ENCODE peak calls at places on chromosomes 4 and X, in ten cellular contexts. S, W, F, Z, J, Q, O, I, Y and G are unnamed samples.

GRCh38 chrX:39652336-39652735 is 445.4 kb downstream of the BCOR start:
- DNase-seq in O (peak), F (no peak), J (peak), Y (peak), Q (no peak), S (peak), I (no peak), Z (peak), W (peak), G (no peak)

GRCh38 chr4:177442623-177443155 is 452 bp upstream of the AGA start:
- DNase-seq in Z (no peak), J (no peak), Q (no peak), F (no peak), O (peak), W (no peak), S (no peak), I (no peak), Y (no peak), G (no peak)

GRCh38 chr4:120209706-120210105 is 143.1 kb upstream of the MAD2L1 start:
- DNase-seq in O (peak), W (no peak), S (no peak), Y (no peak), I (no peak), Q (no peak), J (no peak), Z (no peak), F (no peak), G (no peak)

GRCh38 chr4:6375620-6376295 is 96.7 kb downstream of the PPP2R2C start:
- DNase-seq in F (peak), W (no peak), Q (no peak), I (peak), J (no peak), S (no peak), Z (no peak), O (no peak), Y (no peak), G (no peak)

GRCh38 chr4:100462206-100462605 is 55.6 kb downstream of the EMCN start:
- DNase-seq in W (no peak), J (peak), S (no peak), I (no peak), Y (no peak), F (no peak), Z (no peak), Q (no peak), O (no peak), G (no peak)

GRCh38 chr4:47040828-47041227 is 9.5 kb downstream of the GABRB1 start:
- DNase-seq in I (no peak), Q (no peak), Z (no peak), S (no peak), F (no peak), O (no peak), Y (no peak), W (no peak), J (no peak), G (no peak)

GRCh38 chr4:87502580-87503238 is 26.5 kb downstream of the SPARCL1 start:
- DNase-seq in Q (no peak), S (no peak), Y (peak), J (peak), I (no peak), W (no peak), Z (no peak), F (no peak), O (no peak), G (no peak)

GRCh38 chr4:156677136-156677535 is 294.5 kb downstream of the PDGFC start:
- DNase-seq in F (no peak), Y (peak), O (peak), S (no peak), Z (no peak), J (no peak), I (no peak), Q (no peak), W (peak), G (no peak)

GRCh38 chr4:39319678-39320077 is 46.5 kb downstream of the RFC1 start:
- DNase-seq in I (no peak), J (peak), Y (peak), Q (no peak), W (peak), F (no peak), O (peak), S (no peak), Z (no peak), G (no peak)

GRCh38 chr4:150593996-150594395 is 12.0 kb downstream of the MAB21L2 start:
- DNase-seq in S (no peak), Z (no peak), Y (no peak), I (no peak), Q (no peak), O (no peak), W (no peak), F (no peak), J (peak), G (no peak)

GRCh38 chr4:121951570-121952110 is at the start of gene TRPC3:
- DNase-seq in Q (no peak), J (peak), Z (peak), O (peak), F (peak), Y (no peak), I (peak), S (peak), W (no peak), G (no peak)

GRCh38 chr4:169351860-169352259 is 81.1 kb upstream of the SH3RF1 start:
- DNase-seq in J (peak), F (no peak), Z (no peak), S (no peak), I (peak), Q (no peak), Y (no peak), O (no peak), W (no peak), G (no peak)

GRCh38 chr4:105306158-105306781 is 159.6 kb downstream of the TET2 start:
- DNase-seq in Q (no peak), Y (no peak), J (no peak), F (no peak), W (no peak), I (no peak), O (no peak), S (no peak), Z (peak), G (no peak)

GRCh38 chrX:153245288-153245731 is 66.2 kb downstream of the MAGEA1 start:
- DNase-seq in Q (no peak), W (no peak), O (no peak), J (no peak), S (no peak), F (no peak), I (no peak), Y (no peak), Z (no peak), G (no peak)

GRCh38 chr4:162443510-162443909 is 279.7 kb upstream of the FSTL5 start:
- DNase-seq in W (no peak), J (no peak), S (no peak), Z (no peak), I (no peak), O (no peak), Q (no peak), Y (no peak), F (no peak), G (no peak)

GRCh38 chrX:147803948-147804347 is 107.8 kb upstream of the FMR1 start:
- DNase-seq in O (peak), W (peak), Q (no peak), S (no peak), F (no peak), Z (no peak), Y (no peak), I (no peak), J (no peak), G (no peak)

GRCh38 chr4:54197926-54198325 is 31.2 kb upstream of the PDGFRA start:
- DNase-seq in W (no peak), Q (no peak), O (no peak), J (no peak), Z (no peak), I (no peak), Y (no peak), S (no peak), F (no peak), G (no peak)

GRCh38 chr4:95889662-95890061 is 49.8 kb downstream of the PDHA2 start:
- DNase-seq in S (no peak), O (peak), J (no peak), Z (no peak), W (no peak), I (no peak), Q (no peak), Y (no peak), F (no peak), G (no peak)

GRCh38 chr4:142845293-142846070 is 619 bp downstream of the INPP4B start:
- DNase-seq in W (no peak), Q (no peak), Z (no peak), S (peak), J (no peak), O (no peak), F (peak), I (peak), Y (no peak), G (peak)

GRCh38 chr4:182382941-182383340 is 139.7 kb downstream of the TENM3 start:
- DNase-seq in J (no peak), W (no peak), Z (no peak), Y (no peak), I (no peak), O (no peak), F (no peak), Q (no peak), S (no peak), G (no peak)

GRCh38 chr4:139083533-139084424 is 68.2 kb downstream of the NOCT start:
- DNase-seq in Z (peak), I (peak), O (peak), W (peak), Q (peak), F (peak), S (peak), J (peak), Y (peak), G (peak)

GRCh38 chrX:55161581-55161980 is 58.6 kb upstream of the PAGE5 start:
- DNase-seq in I (no peak), Z (no peak), S (no peak), J (no peak), Y (no peak), Q (no peak), F (no peak), O (no peak), W (no peak), G (no peak)

GRCh38 chr4:102578819-102579218 is 77.7 kb downstream of the NFKB1 start:
- DNase-seq in S (no peak), I (no peak), Y (no peak), F (no peak), W (no peak), Q (no peak), J (no peak), Z (no peak), O (peak), G (no peak)

GRCh38 chrX:109840585-109840984 is 107.5 kb upstream of the ACSL4 start:
- DNase-seq in S (no peak), Z (no peak), I (peak), J (peak), O (peak), Q (no peak), F (no peak), Y (peak), W (peak), G (no peak)

GRCh38 chrX:40552768-40553167 is 28.0 kb upstream of the ATP6AP2 start:
- DNase-seq in O (peak), S (no peak), W (peak), Z (no peak), Q (no peak), I (no peak), Y (no peak), F (no peak), J (peak), G (no peak)

GRCh38 chr4:39045791-39046221 is 13.6 kb upstream of the TMEM156 start:
- DNase-seq in I (no peak), F (no peak), O (peak), Z (no peak), W (no peak), J (peak), Q (no peak), Y (no peak), S (no peak), G (no peak)

GRCh38 chrX:141924293-141924692 is 20.6 kb downstream of the MAGEC1 start:
- DNase-seq in Z (no peak), S (no peak), F (no peak), I (no peak), Q (no peak), W (no peak), Y (no peak), O (no peak), J (peak), G (no peak)

GRCh38 chr4:78242071-78242470 is 184.9 kb downstream of the FRAS1 start:
- DNase-seq in Z (no peak), S (no peak), W (no peak), J (no peak), Y (no peak), Q (no peak), O (no peak), I (no peak), F (no peak), G (no peak)

GRCh38 chrX:45718676-45719075 is 518.0 kb upstream of the DIPK2B start:
- DNase-seq in I (no peak), Y (no peak), S (no peak), F (no peak), W (no peak), O (no peak), J (no peak), Q (no peak), Z (no peak), G (no peak)

GRCh38 chr4:34182346-34182745 is 2062.0 kb downstream of the ARAP2 start:
- DNase-seq in Z (no peak), I (peak), S (no peak), Y (no peak), J (peak), F (no peak), O (no peak), Q (no peak), W (no peak), G (no peak)

GRCh38 chr4:76601791-76602190 is 166.8 kb downstream of the SHROOM3 start:
- DNase-seq in O (peak), F (no peak), I (no peak), S (no peak), W (no peak), J (peak), Y (no peak), Z (no peak), Q (no peak), G (no peak)

GRCh38 chr4:3303840-3304715 is 11.3 kb downstream of the RGS12 start:
- DNase-seq in Q (no peak), S (peak), W (no peak), F (peak), Z (no peak), Y (no peak), O (no peak), J (no peak), I (no peak), G (peak)

GRCh38 chrX:65667503-65668355 is at the start of gene MSN:
- DNase-seq in Y (no peak), O (peak), S (peak), Q (peak), Z (peak), F (peak), W (peak), J (peak), I (peak), G (peak)
- TF ChIP-seq POLR2A in Y (no peak), O (peak), S (peak), Q (peak), Z (peak), F (no peak), W (peak), J (peak), I (no peak), G (no peak)

GRCh38 chrX:154355094-154355775 is 19.2 kb downstream of the FLNA start:
- DNase-seq in F (no peak), Z (no peak), S (no peak), I (no peak), Q (no peak), W (no peak), J (no peak), O (no peak), Y (no peak), G (no peak)

GRCh38 chrX:154356596-154356995 is 17.8 kb downstream of the FLNA start:
- DNase-seq in I (peak), J (no peak), Z (no peak), S (no peak), O (no peak), Y (no peak), F (no peak), W (no peak), Q (no peak), G (no peak)

GRCh38 chrX:154357205-154357604 is 17.2 kb downstream of the FLNA start:
- DNase-seq in Q (no peak), J (no peak), S (no peak), I (no peak), O (no peak), Z (no peak), Y (no peak), W (no peak), F (no peak), G (no peak)

GRCh38 chrX:154354516-154354915 is 19.9 kb downstream of the FLNA start:
- DNase-seq in Y (no peak), F (no peak), O (no peak), J (no peak), Z (no peak), Q (no peak), W (no peak), I (no peak), S (no peak), G (no peak)

GRCh38 chrX:154355776-154356140 is 18.7 kb downstream of the FLNA start:
- DNase-seq in I (no peak), Z (no peak), W (no peak), Q (no peak), F (no peak), O (no peak), J (no peak), S (no peak), Y (no peak), G (no peak)
- TF ChIP-seq POLR2A in I (no peak), Z (no peak), W (no peak), Q (no peak), F (no peak), O (no peak), J (no peak), S (no peak), Y (no peak), G (no peak)

GRCh38 chr4:108622828-108623227 is 2.5 kb downstream of the RPL34 start:
- DNase-seq in Z (no peak), S (no peak), Q (no peak), W (no peak), J (no peak), I (no peak), Y (no peak), F (no peak), O (no peak), G (no peak)

GRCh38 chr4:108628411-108628810 is 8.0 kb downstream of the RPL34 start:
- DNase-seq in O (no peak), Z (no peak), W (no peak), Y (no peak), J (no peak), I (no peak), Q (no peak), F (no peak), S (no peak), G (no peak)

GRCh38 chr4:108622022-108622421 is 1.6 kb downstream of the RPL34 start:
- DNase-seq in Y (no peak), Z (no peak), J (no peak), W (no peak), O (no peak), Q (no peak), S (no peak), F (no peak), I (no peak), G (no peak)

GRCh38 chr4:108624263-108625056 is 4.1 kb downstream of the RPL34 start:
- DNase-seq in Q (no peak), I (no peak), J (no peak), S (no peak), Y (no peak), Z (no peak), O (no peak), F (no peak), W (no peak), G (no peak)

DNA sequence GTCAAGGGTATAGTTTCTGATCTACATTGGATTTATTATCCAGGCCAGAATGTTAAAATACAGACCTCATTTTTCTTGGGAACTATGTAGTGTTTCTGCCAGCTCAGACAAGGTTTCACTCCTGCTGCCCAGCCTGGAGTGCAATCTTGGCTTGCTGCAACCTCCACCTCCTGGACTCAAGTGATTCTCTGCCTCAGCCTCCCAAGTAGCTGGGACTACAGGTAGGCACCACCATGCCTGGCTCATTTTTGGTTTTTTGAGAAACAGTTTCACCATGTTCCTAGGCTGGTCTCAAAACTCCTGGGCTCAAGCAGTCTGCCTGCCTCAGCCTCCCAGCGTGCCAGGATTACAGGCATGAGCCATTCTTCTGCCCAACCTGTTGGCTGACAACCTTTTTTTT is 5.7 kb downstream of the RPL34 start:
- DNase-seq in F (no peak), O (no peak), Y (no peak), Z (no peak), J (no peak), W (no peak), I (no peak), Q (no peak), S (no peak), G (no peak)
- TF ChIP-seq POLR2A in F (no peak), O (no peak), Y (no peak), Z (no peak), J (no peak), W (no peak), I (no peak), Q (no peak), S (no peak), G (no peak)

DNA sequence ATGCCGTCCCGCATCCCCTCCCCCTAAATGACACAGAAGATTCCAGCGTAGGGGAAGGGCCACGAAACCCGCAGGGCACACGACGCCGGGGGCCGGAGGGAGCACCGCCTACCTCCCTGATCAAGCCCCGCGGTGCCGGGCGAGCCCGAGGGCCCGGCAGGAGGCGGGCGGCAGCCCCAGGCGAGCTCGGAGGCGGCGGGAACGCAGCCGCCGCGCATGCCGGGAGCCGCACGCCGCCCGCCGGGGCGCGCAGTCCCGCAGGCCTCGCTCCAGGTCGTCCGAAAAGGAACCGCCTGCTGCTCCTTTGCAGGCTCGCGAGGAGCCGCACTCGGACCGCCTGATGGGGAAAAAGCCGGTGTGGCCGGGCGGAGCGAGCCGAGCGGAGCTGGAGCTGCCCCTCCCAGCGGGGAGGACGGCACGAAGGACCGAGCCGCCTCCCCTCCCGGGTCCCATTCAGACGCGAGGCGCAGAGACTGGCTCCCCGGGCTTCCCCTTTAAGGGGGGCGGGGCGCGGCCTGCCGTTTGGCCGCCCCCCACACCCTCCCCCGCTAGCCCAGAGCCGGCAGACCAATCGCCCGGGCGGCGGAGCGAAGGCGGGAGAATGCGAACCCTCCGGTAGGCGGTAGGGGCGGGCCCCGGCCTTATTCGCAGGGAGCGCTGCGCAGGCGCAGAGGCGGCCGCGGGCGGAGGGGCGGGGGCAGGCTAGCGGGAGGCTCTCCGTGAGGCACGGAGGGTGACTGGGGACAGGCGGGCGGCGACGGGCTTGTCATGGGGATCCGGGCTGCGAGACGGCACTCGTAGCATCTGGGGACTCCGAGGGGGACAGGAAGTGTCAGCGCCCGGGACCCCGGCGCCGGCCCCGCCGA is 561 bp upstream of the ING2 start:
- DNase-seq in S (peak), O (peak), W (peak), J (peak), Z (peak), Y (peak), F (peak), I (peak), Q (peak), G (peak)
- TF ChIP-seq POLR2A in S (peak), O (peak), W (peak), J (peak), Z (peak), Y (no peak), F (no peak), I (no peak), Q (peak), G (no peak)

DNA sequence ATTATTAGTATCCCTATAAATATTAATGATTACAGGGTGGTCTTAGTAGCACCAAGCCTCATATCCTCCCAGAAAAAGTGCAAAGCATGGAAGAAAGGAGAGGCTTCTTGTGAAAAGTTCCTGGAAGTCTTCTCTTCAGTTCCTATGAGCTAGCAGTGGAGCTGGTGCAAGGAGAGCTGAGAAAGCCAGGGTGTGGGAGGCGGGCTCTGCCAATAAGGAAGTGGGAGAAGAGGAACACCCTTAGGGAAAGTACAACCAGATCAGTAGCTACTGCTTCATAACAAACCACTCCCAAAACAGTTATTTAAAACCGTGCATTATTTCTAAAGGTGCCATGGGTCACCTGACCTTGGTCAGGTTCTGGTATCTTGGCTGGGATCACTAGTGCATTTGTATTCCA is 72.4 kb downstream of the MAP9 start:
- DNase-seq in I (no peak), Y (no peak), F (no peak), Z (no peak), Q (no peak), S (no peak), J (no peak), O (no peak), W (no peak), G (no peak)
- TF ChIP-seq POLR2A in I (no peak), Y (no peak), F (no peak), Z (no peak), Q (no peak), S (no peak), J (no peak), O (no peak), W (no peak), G (no peak)